ENCODE peak calls at places on chromosomes 7 and 10, in ten cellular contexts. One of them, this sample, is unnamed.

GRCh38 chr10:50629495-50630122 is 5.9 kb upstream of the SGMS1 start:
- DNase-seq in CD4-positive, alpha-beta T cell: no peak
- DNase-seq in uterus: no peak
- DNase-seq in GM13977: no peak
- DNase-seq in upper lobe of right lung: no peak
- DNase-seq in osteocyte: no peak
- DNase-seq in fibroblast of lung: no peak
- DNase-seq in PC-3: no peak
- DNase-seq in GM10248: no peak
- DNase-seq in ascending aorta: no peak
- DNase-seq in this sample: no peak

GRCh38 chr10:133462512-133463305 is 9.0 kb downstream of the SCART1 start:
- DNase-seq in CD4-positive, alpha-beta T cell: no peak
- DNase-seq in uterus: no peak
- DNase-seq in GM13977: no peak
- DNase-seq in upper lobe of right lung: no peak
- DNase-seq in osteocyte: peak
- DNase-seq in fibroblast of lung: no peak
- DNase-seq in PC-3: no peak
- DNase-seq in GM10248: no peak
- DNase-seq in ascending aorta: no peak
- DNase-seq in this sample: no peak

GRCh38 chr7:41705109-41705871 is 2.4 kb upstream of the INHBA start:
- DNase-seq in CD4-positive, alpha-beta T cell: peak
- DNase-seq in uterus: peak
- DNase-seq in GM13977: peak
- DNase-seq in upper lobe of right lung: peak
- DNase-seq in osteocyte: peak
- DNase-seq in fibroblast of lung: peak
- DNase-seq in PC-3: peak
- DNase-seq in GM10248: peak
- DNase-seq in ascending aorta: peak
- DNase-seq in this sample: peak

GRCh38 chr10:2968401-2968800 is 98.9 kb upstream of the PFKP start:
- DNase-seq in CD4-positive, alpha-beta T cell: no peak
- DNase-seq in uterus: peak
- DNase-seq in GM13977: no peak
- DNase-seq in upper lobe of right lung: no peak
- DNase-seq in osteocyte: no peak
- DNase-seq in fibroblast of lung: no peak
- DNase-seq in PC-3: peak
- DNase-seq in GM10248: no peak
- DNase-seq in ascending aorta: no peak
- DNase-seq in this sample: no peak

GRCh38 chr7:30148951-30149459 is 14.2 kb downstream of the MTURN start:
- DNase-seq in CD4-positive, alpha-beta T cell: no peak
- DNase-seq in uterus: no peak
- DNase-seq in GM13977: no peak
- DNase-seq in upper lobe of right lung: peak
- DNase-seq in osteocyte: peak
- DNase-seq in fibroblast of lung: no peak
- DNase-seq in PC-3: no peak
- DNase-seq in GM10248: no peak
- DNase-seq in ascending aorta: no peak
- DNase-seq in this sample: peak

GRCh38 chr10:47039558-47039905 is 128.3 kb downstream of the PTPN20 start:
- DNase-seq in CD4-positive, alpha-beta T cell: no peak
- DNase-seq in uterus: no peak
- DNase-seq in GM13977: no peak
- DNase-seq in upper lobe of right lung: no peak
- DNase-seq in osteocyte: no peak
- DNase-seq in fibroblast of lung: no peak
- DNase-seq in PC-3: no peak
- DNase-seq in GM10248: no peak
- DNase-seq in ascending aorta: no peak
- DNase-seq in this sample: no peak

GRCh38 chr7:125605241-125605640 is 675.6 kb upstream of the POT1 start:
- DNase-seq in CD4-positive, alpha-beta T cell: no peak
- DNase-seq in uterus: no peak
- DNase-seq in GM13977: no peak
- DNase-seq in upper lobe of right lung: no peak
- DNase-seq in osteocyte: no peak
- DNase-seq in fibroblast of lung: no peak
- DNase-seq in PC-3: peak
- DNase-seq in GM10248: no peak
- DNase-seq in ascending aorta: no peak
- DNase-seq in this sample: no peak

GRCh38 chr10:86918022-86918471 is 39.4 kb downstream of the MMRN2 start:
- DNase-seq in CD4-positive, alpha-beta T cell: no peak
- DNase-seq in uterus: no peak
- DNase-seq in GM13977: no peak
- DNase-seq in upper lobe of right lung: no peak
- DNase-seq in osteocyte: no peak
- DNase-seq in fibroblast of lung: peak
- DNase-seq in PC-3: no peak
- DNase-seq in GM10248: no peak
- DNase-seq in ascending aorta: no peak
- DNase-seq in this sample: no peak

GRCh38 chr10:118042827-118043242 is 3.9 kb downstream of the RAB11FIP2 start:
- DNase-seq in CD4-positive, alpha-beta T cell: no peak
- DNase-seq in uterus: no peak
- DNase-seq in GM13977: no peak
- DNase-seq in upper lobe of right lung: no peak
- DNase-seq in osteocyte: no peak
- DNase-seq in fibroblast of lung: peak
- DNase-seq in PC-3: no peak
- DNase-seq in GM10248: no peak
- DNase-seq in ascending aorta: no peak
- DNase-seq in this sample: no peak

GRCh38 chr10:118046491-118047362 is at the start of gene RAB11FIP2:
- DNase-seq in CD4-positive, alpha-beta T cell: peak
- DNase-seq in uterus: peak
- DNase-seq in GM13977: peak
- DNase-seq in upper lobe of right lung: peak
- DNase-seq in osteocyte: peak
- DNase-seq in fibroblast of lung: peak
- DNase-seq in PC-3: peak
- DNase-seq in GM10248: peak
- DNase-seq in ascending aorta: peak
- DNase-seq in this sample: peak

GRCh38 chr10:118045154-118045841 is 1.4 kb downstream of the RAB11FIP2 start:
- DNase-seq in CD4-positive, alpha-beta T cell: no peak
- DNase-seq in uterus: no peak
- DNase-seq in GM13977: no peak
- DNase-seq in upper lobe of right lung: no peak
- DNase-seq in osteocyte: no peak
- DNase-seq in fibroblast of lung: peak
- DNase-seq in PC-3: no peak
- DNase-seq in GM10248: no peak
- DNase-seq in ascending aorta: no peak
- DNase-seq in this sample: no peak

GRCh38 chr10:118047363-118047719 is 600 bp upstream of the RAB11FIP2 start:
- DNase-seq in CD4-positive, alpha-beta T cell: no peak
- DNase-seq in uterus: peak
- DNase-seq in GM13977: peak
- DNase-seq in upper lobe of right lung: peak
- DNase-seq in osteocyte: peak
- DNase-seq in fibroblast of lung: no peak
- DNase-seq in PC-3: no peak
- DNase-seq in GM10248: no peak
- DNase-seq in ascending aorta: no peak
- DNase-seq in this sample: no peak

DNA sequence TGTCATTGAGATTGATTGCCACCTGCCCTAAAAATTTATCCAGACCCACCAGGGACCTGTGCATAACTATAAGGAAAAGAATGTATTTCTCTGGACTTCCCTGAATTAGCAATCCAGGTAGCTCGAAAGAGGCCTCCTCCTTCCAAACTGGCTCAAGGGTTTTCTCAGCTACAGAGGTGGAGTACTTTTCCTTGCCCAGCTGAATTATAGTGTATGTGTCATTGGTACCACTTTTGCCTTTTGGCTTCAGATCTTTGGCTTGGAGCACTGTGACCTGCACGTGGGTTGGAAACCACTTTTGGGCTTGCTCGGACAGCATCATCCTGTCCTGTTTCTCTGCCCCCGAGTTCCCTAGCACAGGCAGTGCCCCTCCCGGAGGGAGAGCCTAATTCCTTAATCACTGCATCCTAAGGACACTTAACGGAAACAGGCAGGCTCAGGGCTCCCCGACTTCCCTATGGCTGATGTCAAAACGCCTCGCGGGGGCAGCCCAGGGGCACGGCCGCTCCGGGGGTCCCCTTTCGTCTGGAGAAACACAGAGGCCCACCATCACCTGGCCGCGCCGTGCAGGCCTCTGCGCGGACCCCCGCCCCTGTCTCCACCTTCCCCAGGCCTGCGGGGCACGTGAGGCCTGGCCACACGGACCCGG is 775 bp downstream of the RAB11FIP2 start:
- DNase-seq in CD4-positive, alpha-beta T cell: no peak
- DNase-seq in uterus: peak
- DNase-seq in GM13977: peak
- DNase-seq in upper lobe of right lung: no peak
- DNase-seq in osteocyte: peak
- DNase-seq in fibroblast of lung: peak
- DNase-seq in PC-3: peak
- DNase-seq in GM10248: peak
- DNase-seq in ascending aorta: peak
- DNase-seq in this sample: peak
- TF ChIP-seq CTCF in CD4-positive, alpha-beta T cell: no peak
- TF ChIP-seq CTCF in uterus: no peak
- TF ChIP-seq CTCF in GM13977: no peak
- TF ChIP-seq CTCF in upper lobe of right lung: peak
- TF ChIP-seq CTCF in osteocyte: no peak
- TF ChIP-seq CTCF in fibroblast of lung: no peak
- TF ChIP-seq CTCF in PC-3: no peak
- TF ChIP-seq CTCF in GM10248: no peak
- TF ChIP-seq CTCF in ascending aorta: no peak
- TF ChIP-seq CTCF in this sample: no peak

GRCh38 chr7:75038508-75038907 is 35.1 kb downstream of the RCC1L start:
- DNase-seq in CD4-positive, alpha-beta T cell: no peak
- DNase-seq in uterus: no peak
- DNase-seq in GM13977: no peak
- DNase-seq in upper lobe of right lung: no peak
- DNase-seq in osteocyte: no peak
- DNase-seq in fibroblast of lung: no peak
- DNase-seq in PC-3: no peak
- DNase-seq in GM10248: no peak
- DNase-seq in ascending aorta: no peak
- DNase-seq in this sample: no peak

GRCh38 chr7:75028299-75028698 is 45.3 kb downstream of the RCC1L start:
- DNase-seq in CD4-positive, alpha-beta T cell: no peak
- DNase-seq in uterus: no peak
- DNase-seq in GM13977: no peak
- DNase-seq in upper lobe of right lung: no peak
- DNase-seq in osteocyte: no peak
- DNase-seq in fibroblast of lung: no peak
- DNase-seq in PC-3: no peak
- DNase-seq in GM10248: no peak
- DNase-seq in ascending aorta: no peak
- DNase-seq in this sample: no peak

GRCh38 chr7:75033826-75034225 is 39.8 kb downstream of the RCC1L start:
- DNase-seq in CD4-positive, alpha-beta T cell: no peak
- DNase-seq in uterus: no peak
- DNase-seq in GM13977: no peak
- DNase-seq in upper lobe of right lung: no peak
- DNase-seq in osteocyte: no peak
- DNase-seq in fibroblast of lung: no peak
- DNase-seq in PC-3: no peak
- DNase-seq in GM10248: no peak
- DNase-seq in ascending aorta: no peak
- DNase-seq in this sample: no peak

DNA sequence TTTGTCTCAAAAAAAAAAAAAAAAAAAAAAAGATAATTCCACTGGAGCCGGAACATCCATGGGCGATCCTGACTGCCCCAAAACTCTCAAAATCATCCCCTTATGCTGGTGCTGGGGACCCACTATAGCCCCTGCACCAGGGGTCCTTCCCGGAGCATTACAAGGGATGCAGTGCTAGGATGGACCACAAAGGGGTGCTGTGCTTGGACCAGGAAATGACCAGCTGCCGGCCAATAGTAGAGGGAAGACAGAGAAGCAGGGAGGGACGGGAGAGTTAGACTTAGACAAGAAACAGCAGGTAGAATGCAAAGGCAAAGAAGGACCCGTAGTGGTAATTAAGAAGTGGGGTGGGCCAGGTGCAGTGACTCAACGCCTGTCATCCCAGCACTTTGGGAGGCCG is 40.5 kb downstream of the RCC1L start:
- DNase-seq in CD4-positive, alpha-beta T cell: no peak
- DNase-seq in uterus: no peak
- DNase-seq in GM13977: no peak
- DNase-seq in upper lobe of right lung: no peak
- DNase-seq in osteocyte: no peak
- DNase-seq in fibroblast of lung: no peak
- DNase-seq in PC-3: no peak
- DNase-seq in GM10248: no peak
- DNase-seq in ascending aorta: no peak
- DNase-seq in this sample: no peak
- TF ChIP-seq CTCF in CD4-positive, alpha-beta T cell: no peak
- TF ChIP-seq CTCF in uterus: no peak
- TF ChIP-seq CTCF in GM13977: no peak
- TF ChIP-seq CTCF in upper lobe of right lung: no peak
- TF ChIP-seq CTCF in osteocyte: peak
- TF ChIP-seq CTCF in fibroblast of lung: peak
- TF ChIP-seq CTCF in PC-3: no peak
- TF ChIP-seq CTCF in GM10248: no peak
- TF ChIP-seq CTCF in ascending aorta: no peak
- TF ChIP-seq CTCF in this sample: no peak

GRCh38 chr7:23808421-23808820 is 98.4 kb downstream of the STK31 start:
- DNase-seq in CD4-positive, alpha-beta T cell: no peak
- DNase-seq in uterus: no peak
- DNase-seq in GM13977: no peak
- DNase-seq in upper lobe of right lung: no peak
- DNase-seq in osteocyte: no peak
- DNase-seq in fibroblast of lung: no peak
- DNase-seq in PC-3: no peak
- DNase-seq in GM10248: no peak
- DNase-seq in ascending aorta: no peak
- DNase-seq in this sample: no peak

GRCh38 chr7:23810099-23810498 is 100.1 kb downstream of the STK31 start:
- DNase-seq in CD4-positive, alpha-beta T cell: no peak
- DNase-seq in uterus: no peak
- DNase-seq in GM13977: no peak
- DNase-seq in upper lobe of right lung: no peak
- DNase-seq in osteocyte: no peak
- DNase-seq in fibroblast of lung: no peak
- DNase-seq in PC-3: no peak
- DNase-seq in GM10248: no peak
- DNase-seq in ascending aorta: no peak
- DNase-seq in this sample: no peak

GRCh38 chr7:23811540-23811939 is 101.5 kb downstream of the STK31 start:
- DNase-seq in CD4-positive, alpha-beta T cell: no peak
- DNase-seq in uterus: no peak
- DNase-seq in GM13977: no peak
- DNase-seq in upper lobe of right lung: no peak
- DNase-seq in osteocyte: no peak
- DNase-seq in fibroblast of lung: no peak
- DNase-seq in PC-3: peak
- DNase-seq in GM10248: no peak
- DNase-seq in ascending aorta: no peak
- DNase-seq in this sample: no peak
- TF ChIP-seq CTCF in CD4-positive, alpha-beta T cell: peak
- TF ChIP-seq CTCF in uterus: no peak
- TF ChIP-seq CTCF in GM13977: no peak
- TF ChIP-seq CTCF in upper lobe of right lung: peak
- TF ChIP-seq CTCF in osteocyte: peak
- TF ChIP-seq CTCF in fibroblast of lung: peak
- TF ChIP-seq CTCF in PC-3: peak
- TF ChIP-seq CTCF in GM10248: no peak
- TF ChIP-seq CTCF in ascending aorta: no peak
- TF ChIP-seq CTCF in this sample: no peak

GRCh38 chr7:135733603-135734342 is 5.8 kb upstream of the SLC13A4 start:
- DNase-seq in CD4-positive, alpha-beta T cell: no peak
- DNase-seq in uterus: no peak
- DNase-seq in GM13977: no peak
- DNase-seq in upper lobe of right lung: no peak
- DNase-seq in osteocyte: no peak
- DNase-seq in fibroblast of lung: no peak
- DNase-seq in PC-3: no peak
- DNase-seq in GM10248: no peak
- DNase-seq in ascending aorta: no peak
- DNase-seq in this sample: no peak
- TF ChIP-seq CTCF in CD4-positive, alpha-beta T cell: no peak
- TF ChIP-seq CTCF in uterus: no peak
- TF ChIP-seq CTCF in GM13977: no peak
- TF ChIP-seq CTCF in upper lobe of right lung: no peak
- TF ChIP-seq CTCF in osteocyte: no peak
- TF ChIP-seq CTCF in fibroblast of lung: no peak
- TF ChIP-seq CTCF in PC-3: no peak
- TF ChIP-seq CTCF in GM10248: no peak
- TF ChIP-seq CTCF in ascending aorta: no peak
- TF ChIP-seq CTCF in this sample: no peak